ENCODE peak calls at places on chromosomes 7 and 10, in six cellular contexts. N is H1, D is neuronal stem cell, L is mesenchymal stem cell, K is H9, V is trophoblast cell. B is an unnamed sample.

GRCh38 chr7:121081327-121081936 is 92.9 kb downstream of the CPED1 start:
- DNase-seq in N (no peak), D (peak; percentile 40), L (peak; percentile 86), K (no peak), V (no peak), B (peak; percentile 85)

GRCh38 chr7:122056977-122057376 is 87.1 kb downstream of the AASS start:
- DNase-seq in N (no peak), D (no peak), L (no peak), K (no peak), V (no peak), B (no peak)

GRCh38 chr7:135936497-135937217 is 40.5 kb downstream of the MTPN start:
- DNase-seq in N (no peak), D (no peak), L (no peak), K (no peak), V (peak; percentile 27), B (no peak)

GRCh38 chr10:30155401-30155800 is 96.0 kb upstream of the JCAD start:
- DNase-seq in N (no peak), D (no peak), L (no peak), K (no peak), V (no peak), B (peak; percentile 16)

GRCh38 chr7:92645531-92646061 is 55.4 kb upstream of the FAM133B start:
- DNase-seq in N (no peak), D (no peak), L (no peak), K (no peak), V (no peak), B (peak; percentile 15)

GRCh38 chr7:103990991-103991390 is 1.5 kb upstream of the RELN start:
- DNase-seq in N (no peak), D (no peak), L (no peak), K (no peak), V (no peak), B (no peak)

GRCh38 chr10:119807960-119808697 is 64.5 kb downstream of the MCMBP start:
- DNase-seq in N (no peak), D (no peak), L (peak; percentile 63), K (no peak), V (peak; percentile 70), B (peak; percentile 93)

GRCh38 chr10:16606421-16606820 is 84.7 kb upstream of the C1QL3 start:
- DNase-seq in N (no peak), D (no peak), L (peak; percentile 87), K (no peak), V (peak; percentile 50), B (peak; percentile 56)

GRCh38 chr10:89151857-89152256 is 55.3 kb downstream of the CH25H start:
- DNase-seq in N (no peak), D (no peak), L (no peak), K (no peak), V (no peak), B (peak; percentile 89)

GRCh38 chr10:69069090-69070042 is 18.5 kb upstream of the SRGN start:
- DNase-seq in N (no peak), D (no peak), L (peak; percentile 33), K (peak; percentile 31), V (no peak), B (no peak)

GRCh38 chr10:69479737-69480412 is 28.6 kb downstream of the TSPAN15 start:
- DNase-seq in N (no peak), D (no peak), L (peak; percentile 64), K (no peak), V (no peak), B (no peak)

GRCh38 chr10:98415710-98416077 is 712 bp upstream of the PYROXD2 start:
- DNase-seq in N (no peak), D (no peak), L (peak; percentile 35), K (no peak), V (no peak), B (no peak)

GRCh38 chr7:121761399-121761798 is 111.6 kb upstream of the PTPRZ1 start:
- DNase-seq in N (no peak), D (no peak), L (no peak), K (no peak), V (no peak), B (no peak)

GRCh38 chr7:151880688-151881087 is 3.8 kb upstream of the PRKAG2 start:
- DNase-seq in N (no peak), D (no peak), L (no peak), K (no peak), V (no peak), B (no peak)

GRCh38 chr10:31288001-31288400 is 31.0 kb upstream of the ZEB1 start:
- DNase-seq in N (no peak), D (no peak), L (no peak), K (no peak), V (no peak), B (no peak)

DNA sequence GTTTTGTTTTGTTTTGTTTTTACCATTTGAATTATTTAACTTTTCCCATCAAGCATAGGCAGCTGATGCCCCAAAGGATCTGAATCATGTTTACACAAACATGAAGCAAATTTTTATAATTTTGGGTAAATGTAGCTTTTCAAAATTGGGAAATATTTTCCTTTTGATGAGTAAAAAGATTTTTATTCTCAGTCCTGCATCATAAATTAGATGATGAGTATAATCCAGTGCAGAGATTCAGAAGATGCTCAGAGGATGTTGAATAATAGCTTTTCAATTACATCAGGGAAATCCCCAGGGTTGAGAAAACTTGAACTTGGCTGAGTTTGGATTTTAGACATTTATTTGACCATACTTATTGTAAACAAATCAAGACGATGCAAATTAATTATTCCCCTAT is 121.8 kb downstream of the FAM204A start:
- DNase-seq in N (no peak), D (no peak), L (no peak), K (no peak), V (no peak), B (no peak)
- H4K91ac ChIP-seq in N (no peak overlapping the region), D (no peak overlapping the region), L (no peak overlapping the region), K (no peak overlapping the region), V (no peak overlapping the region), B (no peak overlapping the region)

GRCh38 chr10:67790534-67791408 is 47.2 kb downstream of the DNAJC12 start:
- DNase-seq in N (no peak), D (no peak), L (peak; percentile 10), K (no peak), V (no peak), B (peak; percentile 29)

GRCh38 chr10:67788028-67788886 is 49.7 kb downstream of the DNAJC12 start:
- DNase-seq in N (peak; percentile 56), D (peak; percentile 41), L (no peak), K (peak; percentile 92), V (peak; percentile 47), B (no peak)

GRCh38 chr10:67792653-67793052 is 45.3 kb downstream of the DNAJC12 start:
- DNase-seq in N (no peak), D (no peak), L (no peak), K (no peak), V (no peak), B (no peak)

GRCh38 chr10:67793313-67793712 is 44.7 kb downstream of the DNAJC12 start:
- DNase-seq in N (no peak), D (no peak), L (no peak), K (no peak), V (no peak), B (no peak)

GRCh38 chr10:67789769-67790168 is 48.2 kb downstream of the DNAJC12 start:
- DNase-seq in N (no peak), D (no peak), L (no peak), K (no peak), V (no peak), B (no peak)
- H4K91ac ChIP-seq in N (no peak overlapping the region), D (no peak overlapping the region), L (no peak overlapping the region), K (no peak overlapping the region), V (no peak overlapping the region), B (no peak overlapping the region)

GRCh38 chr10:121747163-121747775 is 149.0 kb upstream of the FGFR2 start:
- DNase-seq in N (no peak), D (no peak), L (no peak), K (no peak), V (no peak), B (no peak)
- H4K91ac ChIP-seq in N (no peak overlapping the region), D (no peak overlapping the region), L (no peak overlapping the region), K (no peak overlapping the region), V (no peak overlapping the region), B (no peak overlapping the region)

GRCh38 chr10:73205121-73205520 is 37.2 kb downstream of the FAM149B1 start:
- DNase-seq in N (no peak), D (no peak), L (no peak), K (no peak), V (no peak), B (no peak)
- H4K91ac ChIP-seq in N (no peak overlapping the region), D (no peak overlapping the region), L (no peak overlapping the region), K (no peak overlapping the region), V (no peak overlapping the region), B (no peak overlapping the region)

GRCh38 chr7:127609297-127609696 is 8.6 kb downstream of the PAX4 start:
- DNase-seq in N (no peak), D (no peak), L (no peak), K (peak; percentile 39), V (no peak), B (no peak)

GRCh38 chr7:127612263-127612662 is 5.7 kb downstream of the PAX4 start:
- DNase-seq in N (no peak), D (no peak), L (no peak), K (no peak), V (no peak), B (no peak)

GRCh38 chr7:127608446-127608845 is 9.5 kb downstream of the PAX4 start:
- DNase-seq in N (no peak), D (no peak), L (no peak), K (no peak), V (no peak), B (no peak)
- H4K91ac ChIP-seq in N (no peak overlapping the region), D (no peak overlapping the region), L (no peak overlapping the region), K (no peak overlapping the region), V (no peak overlapping the region), B (no peak overlapping the region)

GRCh38 chr7:44748948-44749731 is 493 bp downstream of the ZMIZ2 start:
- DNase-seq in N (no peak), D (no peak), L (no peak), K (no peak), V (peak; percentile 53), B (no peak)
- H4K91ac ChIP-seq in N (no peak overlapping the region), D (no peak overlapping the region), L (peak overlapping the region; percentile 93), K (peak overlapping the region; percentile 42), V (peak overlapping the region; percentile 51), B (peak overlapping the region; percentile 59)

GRCh38 chr10:52967806-52968795 is 195.5 kb upstream of the MBL2 start:
- DNase-seq in N (no peak), D (no peak), L (no peak), K (no peak), V (no peak), B (no peak)

GRCh38 chr10:52961298-52961697 is 188.7 kb upstream of the MBL2 start:
- DNase-seq in N (no peak), D (no peak), L (peak; percentile 18), K (no peak), V (no peak), B (no peak)

GRCh38 chr10:52965489-52965888 is 192.9 kb upstream of the MBL2 start:
- DNase-seq in N (no peak), D (no peak), L (no peak), K (no peak), V (no peak), B (no peak)

GRCh38 chr10:52965938-52966401 is 193.4 kb upstream of the MBL2 start:
- DNase-seq in N (peak; percentile 53), D (peak; percentile 44), L (no peak), K (no peak), V (no peak), B (no peak)

GRCh38 chr10:52966904-52967303 is 194.3 kb upstream of the MBL2 start:
- DNase-seq in N (no peak), D (no peak), L (no peak), K (no peak), V (no peak), B (no peak)
- H4K91ac ChIP-seq in N (peak overlapping the region; percentile 96), D (no peak overlapping the region), L (no peak overlapping the region), K (no peak overlapping the region), V (no peak overlapping the region), B (no peak overlapping the region)

GRCh38 chr7:96313940-96314339 is 8.0 kb downstream of the SLC25A13 start:
- DNase-seq in N (no peak), D (no peak), L (no peak), K (no peak), V (no peak), B (no peak)
- H4K91ac ChIP-seq in N (no peak overlapping the region), D (no peak overlapping the region), L (no peak overlapping the region), K (no peak overlapping the region), V (no peak overlapping the region), B (no peak overlapping the region)